ENCODE peak calls at places on chromosomes 12 and 14, in six cellular contexts. One of them, this sample, is unnamed.

GRCh38 chr12:115267891-115268290 is 583.9 kb upstream of the TBX3 start:
- DNase-seq in body of pancreas: no peak
- DNase-seq in uterus: no peak
- DNase-seq in K562: no peak
- DNase-seq in IMR-90: no peak
- DNase-seq in A549: no peak
- DNase-seq in this sample: no peak

GRCh38 chr12:4242595-4242994 is 31.0 kb upstream of the CCND2 start:
- DNase-seq in uterus: no peak
- DNase-seq in A549: no peak
- DNase-seq in K562: no peak
- DNase-seq in IMR-90: no peak
- DNase-seq in body of pancreas: no peak
- DNase-seq in this sample: no peak

GRCh38 chr12:133106253-133106652 is 23.8 kb downstream of the ZNF891 start:
- DNase-seq in A549: no peak
- DNase-seq in IMR-90: no peak
- DNase-seq in body of pancreas: no peak
- DNase-seq in uterus: no peak
- DNase-seq in K562: peak; percentile 5
- DNase-seq in this sample: no peak

GRCh38 chr12:115507951-115508722 is 769.4 kb downstream of the MED13L start:
- DNase-seq in A549: no peak
- DNase-seq in K562: no peak
- DNase-seq in IMR-90: no peak
- DNase-seq in uterus: no peak
- DNase-seq in body of pancreas: no peak
- DNase-seq in this sample: no peak

GRCh38 chr14:78933948-78934524 is 763.9 kb downstream of the NRXN3 start:
- DNase-seq in IMR-90: peak; percentile 49
- DNase-seq in body of pancreas: no peak
- DNase-seq in uterus: no peak
- DNase-seq in K562: peak; percentile 13
- DNase-seq in A549: peak; percentile 31
- DNase-seq in this sample: no peak

GRCh38 chr12:14394317-14395058 is 29.0 kb downstream of the ATF7IP start:
- DNase-seq in body of pancreas: peak; percentile 56
- DNase-seq in IMR-90: peak; percentile 84
- DNase-seq in K562: peak; percentile 81
- DNase-seq in A549: peak; percentile 57
- DNase-seq in uterus: no peak
- DNase-seq in this sample: no peak

GRCh38 chr14:53054457-53054856 is 98.7 kb downstream of the DDHD1 start:
- DNase-seq in K562: no peak
- DNase-seq in A549: no peak
- DNase-seq in body of pancreas: no peak
- DNase-seq in IMR-90: peak; percentile 67
- DNase-seq in uterus: no peak
- DNase-seq in this sample: no peak

GRCh38 chr12:46771268-46771837 is 54.4 kb downstream of the SLC38A4 start:
- DNase-seq in IMR-90: peak; percentile 61
- DNase-seq in uterus: no peak
- DNase-seq in K562: no peak
- DNase-seq in body of pancreas: no peak
- DNase-seq in A549: no peak
- DNase-seq in this sample: no peak

GRCh38 chr12:50107416-50108268 is 3.8 kb downstream of the GPD1 start:
- DNase-seq in uterus: no peak
- DNase-seq in IMR-90: no peak
- DNase-seq in K562: no peak
- DNase-seq in A549: no peak
- DNase-seq in body of pancreas: no peak
- DNase-seq in this sample: no peak

GRCh38 chr14:65723348-65723747 is 310.8 kb downstream of the FUT8 start:
- DNase-seq in A549: no peak
- DNase-seq in uterus: no peak
- DNase-seq in K562: no peak
- DNase-seq in body of pancreas: no peak
- DNase-seq in IMR-90: no peak
- DNase-seq in this sample: no peak

GRCh38 chr14:93105362-93105761 is 10.4 kb downstream of the ITPK1 start:
- DNase-seq in A549: no peak
- DNase-seq in IMR-90: peak; percentile 75
- DNase-seq in K562: no peak
- DNase-seq in uterus: no peak
- DNase-seq in body of pancreas: no peak
- DNase-seq in this sample: peak; percentile 53

GRCh38 chr14:45212231-45212630 is 40.8 kb downstream of the MIS18BP1 start:
- DNase-seq in body of pancreas: peak; percentile 16
- DNase-seq in A549: no peak
- DNase-seq in IMR-90: no peak
- DNase-seq in uterus: no peak
- DNase-seq in K562: no peak
- DNase-seq in this sample: no peak

GRCh38 chr12:30202521-30203259 is 418.9 kb upstream of the TMTC1 start:
- DNase-seq in uterus: no peak
- DNase-seq in body of pancreas: no peak
- DNase-seq in A549: no peak
- DNase-seq in K562: no peak
- DNase-seq in IMR-90: no peak
- DNase-seq in this sample: no peak

GRCh38 chr12:100427078-100427477 is 46.6 kb upstream of the NR1H4 start:
- DNase-seq in K562: no peak
- DNase-seq in IMR-90: peak; percentile 72
- DNase-seq in A549: peak; percentile 35
- DNase-seq in body of pancreas: no peak
- DNase-seq in uterus: no peak
- DNase-seq in this sample: no peak

GRCh38 chr12:52145228-52145940 is 46.4 kb downstream of the KRT80 start:
- DNase-seq in K562: no peak
- DNase-seq in A549: no peak
- DNase-seq in IMR-90: no peak
- DNase-seq in body of pancreas: no peak
- DNase-seq in uterus: no peak
- DNase-seq in this sample: no peak

GRCh38 chr12:113418213-113418879 is 3.8 kb upstream of the SDSL start:
- DNase-seq in uterus: no peak
- DNase-seq in A549: no peak
- DNase-seq in IMR-90: peak; percentile 4
- DNase-seq in K562: no peak
- DNase-seq in body of pancreas: peak; percentile 42
- DNase-seq in this sample: peak; percentile 36

GRCh38 chr14:29236848-29237247 is 470.3 kb downstream of the FOXG1 start:
- DNase-seq in body of pancreas: no peak
- DNase-seq in A549: no peak
- DNase-seq in K562: no peak
- DNase-seq in IMR-90: peak; percentile 92
- DNase-seq in uterus: no peak
- DNase-seq in this sample: no peak

GRCh38 chr14:104143521-104144452 is 5.4 kb downstream of the KIF26A start:
- DNase-seq in A549: no peak
- DNase-seq in IMR-90: no peak
- DNase-seq in K562: no peak
- DNase-seq in body of pancreas: peak; percentile 8
- DNase-seq in uterus: no peak
- DNase-seq in this sample: no peak

GRCh38 chr14:98321838-98322237 is 950.2 kb downstream of the BCL11B start:
- DNase-seq in K562: no peak
- DNase-seq in uterus: no peak
- DNase-seq in body of pancreas: no peak
- DNase-seq in IMR-90: no peak
- DNase-seq in A549: no peak
- DNase-seq in this sample: no peak

GRCh38 chr14:99667821-99668220 is 16.3 kb upstream of the CYP46A1 start:
- DNase-seq in K562: no peak
- DNase-seq in body of pancreas: no peak
- DNase-seq in A549: no peak
- DNase-seq in uterus: no peak
- DNase-seq in IMR-90: no peak
- DNase-seq in this sample: no peak
- H3K4me1 ChIP-seq in K562: peaks cover 6% of the 10 kb centered on the region
- H3K4me1 ChIP-seq in body of pancreas: no peaks in the 10 kb centered on the region
- H3K4me1 ChIP-seq in A549: peaks cover 17% of the 10 kb centered on the region
- H3K4me1 ChIP-seq in uterus: no peaks in the 10 kb centered on the region
- H3K4me1 ChIP-seq in IMR-90: no peaks in the 10 kb centered on the region
- H3K4me1 ChIP-seq in this sample: peaks cover 2% of the 10 kb centered on the region

DNA sequence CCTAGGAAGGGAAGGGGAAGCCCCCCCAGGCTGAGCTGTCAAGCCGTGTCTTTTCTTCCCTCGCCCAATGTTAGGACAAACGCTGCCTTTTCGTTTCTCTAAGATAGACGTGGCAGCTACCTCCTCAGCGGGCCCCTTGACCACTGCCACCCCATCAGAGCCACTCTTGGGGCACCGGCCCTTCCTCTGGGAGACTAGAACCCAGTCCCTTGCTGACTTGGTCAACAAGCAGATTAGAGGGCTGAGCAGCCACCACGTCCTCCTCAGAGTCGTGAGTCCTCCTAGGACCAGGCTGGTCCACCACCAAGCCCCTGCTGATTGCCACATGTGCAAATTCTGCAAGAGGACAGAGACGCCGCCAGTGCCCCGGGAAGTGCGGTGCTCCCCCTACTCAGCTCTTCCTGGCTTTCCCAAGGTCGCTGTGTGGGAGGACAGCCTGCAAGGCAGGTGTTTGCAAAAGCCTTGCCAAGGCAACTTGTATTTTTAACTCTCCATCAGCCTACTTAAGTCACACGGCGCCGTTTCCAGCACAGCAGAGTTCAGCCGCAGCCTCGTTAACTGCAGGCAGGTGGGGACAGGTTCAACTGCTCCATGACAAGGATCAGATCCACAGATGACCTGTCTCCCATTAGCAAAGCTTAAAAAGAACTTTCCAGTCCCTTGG is 65.7 kb downstream of the TESC start:
- DNase-seq in IMR-90: no peak
- DNase-seq in uterus: no peak
- DNase-seq in body of pancreas: peak; percentile 86
- DNase-seq in K562: no peak
- DNase-seq in A549: no peak
- DNase-seq in this sample: no peak
- H3K4me3 ChIP-seq in IMR-90: no peak overlapping the region
- H3K4me3 ChIP-seq in uterus: peak overlapping the region; percentile 5
- H3K4me3 ChIP-seq in body of pancreas: no peak overlapping the region
- H3K4me3 ChIP-seq in K562: no peak overlapping the region
- H3K4me3 ChIP-seq in A549: no peak overlapping the region
- H3K4me3 ChIP-seq in this sample: no peak overlapping the region

DNA sequence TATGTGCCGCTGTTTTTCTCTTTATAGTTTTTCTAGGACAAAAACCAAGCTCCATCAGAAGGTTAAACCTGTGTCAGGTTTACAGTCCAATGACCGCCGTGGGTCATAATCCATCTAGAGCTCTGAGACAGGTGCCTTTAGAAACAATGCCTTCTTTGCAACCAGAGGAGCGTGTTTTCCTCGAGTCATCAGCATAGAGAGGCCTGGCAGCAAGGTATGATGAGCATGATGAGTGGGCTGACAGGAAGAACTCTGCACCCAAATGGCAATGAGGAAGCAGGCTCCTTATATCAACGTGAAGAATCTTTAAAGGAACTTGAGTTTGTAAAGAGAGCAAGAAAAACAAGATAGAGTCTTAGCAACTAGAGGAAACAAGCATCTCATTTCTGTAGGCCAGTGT is 60.5 kb upstream of the NUDT4 start:
- DNase-seq in body of pancreas: no peak
- DNase-seq in uterus: no peak
- DNase-seq in IMR-90: no peak
- DNase-seq in K562: peak; percentile 67
- DNase-seq in A549: no peak
- DNase-seq in this sample: no peak
- H3K4me1 ChIP-seq in body of pancreas: peaks cover 3% of the 10 kb centered on the region
- H3K4me1 ChIP-seq in uterus: no peaks in the 10 kb centered on the region
- H3K4me1 ChIP-seq in IMR-90: no peaks in the 10 kb centered on the region
- H3K4me1 ChIP-seq in K562: peaks cover 26% of the 10 kb centered on the region
- H3K4me1 ChIP-seq in A549: peaks cover 7% of the 10 kb centered on the region
- H3K4me1 ChIP-seq in this sample: peaks cover 2% of the 10 kb centered on the region

GRCh38 chr12:54368709-54369596 is 4.7 kb upstream of the GPR84 start:
- DNase-seq in A549: peak; percentile 82
- DNase-seq in body of pancreas: peak; percentile 93
- DNase-seq in uterus: peak; percentile 93
- DNase-seq in K562: peak; percentile 96
- DNase-seq in IMR-90: peak; percentile 88
- DNase-seq in this sample: peak; percentile 91
- H3K4me3 ChIP-seq in A549: no peak overlapping the region
- H3K4me3 ChIP-seq in body of pancreas: no peak overlapping the region
- H3K4me3 ChIP-seq in uterus: peak overlapping the region; percentile 37
- H3K4me3 ChIP-seq in K562: peak overlapping the region; percentile 22
- H3K4me3 ChIP-seq in IMR-90: no peak overlapping the region
- H3K4me3 ChIP-seq in this sample: no peak overlapping the region

GRCh38 chr12:28331130-28331529 is 140.9 kb downstream of the CCDC91 start:
- DNase-seq in A549: no peak
- DNase-seq in body of pancreas: no peak
- DNase-seq in IMR-90: no peak
- DNase-seq in uterus: no peak
- DNase-seq in K562: no peak
- DNase-seq in this sample: no peak
- H3K4me1 ChIP-seq in A549: no peaks in the 10 kb centered on the region
- H3K4me1 ChIP-seq in body of pancreas: no peaks in the 10 kb centered on the region
- H3K4me1 ChIP-seq in IMR-90: no peaks in the 10 kb centered on the region
- H3K4me1 ChIP-seq in uterus: no peaks in the 10 kb centered on the region
- H3K4me1 ChIP-seq in K562: no peaks in the 10 kb centered on the region
- H3K4me1 ChIP-seq in this sample: no peaks in the 10 kb centered on the region